ENCODE peak calls at places on chromosomes 4 and X, in ten cellular contexts. Q is heart right ventricle, D is testis, I is SJSA1, W is psoas muscle, T is small intestine, C is GM12878, J is fibroblast of lung, N is mammary epithelial cell, Y is suprapubic skin. S is an unnamed sample. For H3K4me1 and H3K27me3, the result is how much of the 10 kb centered on the place peaks cover.

GRCh38 chr4:8820178-8821102 is 51.2 kb downstream of the HMX1 start:
- DNase-seq in J (no peak), Q (no peak), N (no peak), I (peak), D (peak), W (no peak), C (no peak), T (no peak), Y (peak), S (no peak)

GRCh38 chr4:105627620-105628019 is 75.2 kb downstream of the ARHGEF38 start:
- DNase-seq in C (no peak), Q (no peak), D (no peak), J (no peak), T (no peak), N (no peak), W (no peak), I (no peak), Y (no peak), S (peak)

GRCh38 chr4:159414305-159414704 is 311.4 kb downstream of the RAPGEF2 start:
- DNase-seq in Q (peak), J (no peak), T (no peak), N (no peak), D (no peak), W (no peak), Y (no peak), C (no peak), I (no peak), S (no peak)

GRCh38 chr4:27154706-27155105 is 294.1 kb downstream of the STIM2 start:
- DNase-seq in Y (no peak), C (no peak), I (no peak), W (no peak), N (peak), T (peak), D (no peak), Q (no peak), J (peak), S (no peak)

GRCh38 chr4:112523008-112523440 is 7.0 kb upstream of the NEUROG2 start:
- DNase-seq in N (peak), W (no peak), D (peak), I (no peak), Q (no peak), T (no peak), C (no peak), J (peak), Y (no peak), S (peak)

GRCh38 chr4:153488719-153489384 is 22.7 kb downstream of the TMEM131L start:
- DNase-seq in T (no peak), W (peak), N (peak), J (no peak), Q (peak), I (no peak), D (no peak), Y (no peak), C (peak), S (no peak)

GRCh38 chr4:86972997-86973396 is 38.2 kb downstream of the AFF1 start:
- DNase-seq in J (peak), T (peak), N (peak), Y (no peak), D (no peak), I (no peak), W (peak), C (no peak), Q (peak), S (no peak)

GRCh38 chrX:129934461-129934860 is 28.5 kb downstream of the UTP14A start:
- DNase-seq in D (peak), Y (no peak), J (no peak), Q (no peak), C (no peak), W (no peak), N (no peak), T (no peak), I (no peak), S (no peak)

GRCh38 chr4:5753766-5754528 is 42.9 kb downstream of the EVC start:
- DNase-seq in J (peak), D (no peak), T (no peak), W (no peak), I (peak), Y (no peak), Q (no peak), C (no peak), N (peak), S (no peak)

GRCh38 chr4:88866862-88867550 is 169.4 kb upstream of the NAP1L5 start:
- DNase-seq in Y (no peak), D (no peak), J (no peak), Q (no peak), N (peak), C (no peak), I (no peak), W (no peak), T (no peak), S (no peak)

GRCh38 chr4:65416875-65417274 is 253.4 kb downstream of the EPHA5 start:
- DNase-seq in T (peak), W (no peak), N (no peak), D (no peak), C (no peak), J (no peak), Q (peak), I (no peak), Y (no peak), S (no peak)

GRCh38 chrX:154457491-154458115 is 478 bp upstream of the PLXNA3 start:
- DNase-seq in N (peak), I (no peak), W (no peak), T (peak), C (no peak), J (no peak), Y (no peak), D (peak), Q (peak), S (peak)

GRCh38 chr4:121989715-121990114 is 37.9 kb upstream of the TRPC3 start:
- DNase-seq in I (peak), T (peak), C (no peak), J (peak), N (no peak), D (no peak), Y (no peak), W (no peak), Q (no peak), S (no peak)

GRCh38 chr4:1448589-1449420 is 42.6 kb upstream of the NKX1-1 start:
- DNase-seq in W (no peak), T (no peak), I (no peak), Y (no peak), Q (no peak), J (no peak), C (no peak), N (no peak), D (no peak), S (no peak)

DNA sequence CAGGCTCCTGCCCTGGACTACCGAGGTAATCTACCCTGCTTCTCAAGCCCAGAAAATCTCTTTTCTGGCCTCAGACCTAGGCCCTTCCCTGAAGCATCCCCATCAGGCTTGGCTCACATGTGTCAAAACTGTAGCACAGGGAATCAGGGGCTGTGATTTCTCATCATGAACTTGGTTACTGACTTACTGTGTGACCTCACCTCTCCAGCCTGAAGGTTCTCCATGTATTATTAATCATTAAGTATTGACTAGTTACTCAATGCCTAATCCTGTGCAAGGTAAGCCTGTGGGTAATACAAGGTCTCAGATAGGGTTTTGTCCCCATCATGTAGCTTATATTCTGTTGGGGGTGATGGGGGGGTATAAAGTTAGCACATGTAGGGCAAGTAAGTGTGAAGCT is 6.8 kb downstream of the SRPX2 start:
- DNase-seq in I (no peak), D (no peak), C (no peak), Y (no peak), N (no peak), W (no peak), Q (no peak), T (peak), J (no peak), S (no peak)
- H3K4me1 ChIP-seq in I (under half), D (under half), C (under half), Y (under half), N (under half), W (under half), Q (under half), T (under half), J (under half), S (under half)

GRCh38 chrX:42597481-42597880 is 180.5 kb downstream of the PPP1R2C start:
- DNase-seq in T (no peak), Y (no peak), C (no peak), J (no peak), Q (no peak), I (no peak), N (no peak), D (no peak), W (no peak), S (peak)
- H3K4me3 ChIP-seq in T (no peak), Y (no peak), C (no peak), J (no peak), Q (no peak), I (no peak), N (no peak), D (no peak), W (no peak), S (no peak)

GRCh38 chr4:11869471-11869870 is 440.8 kb upstream of the HS3ST1 start:
- DNase-seq in C (no peak), I (no peak), D (no peak), T (no peak), W (no peak), Y (no peak), N (no peak), Q (no peak), J (no peak), S (no peak)
- H3K27me3 ChIP-seq in C (under half), I (under half), D (under half), T (under half), W (under half), Y (under half), N (under half), Q (under half), J (under half), S (under half)

GRCh38 chrX:53084863-53085262 is 2.7 kb downstream of the TSPYL2 start:
- DNase-seq in I (no peak), Q (no peak), W (no peak), Y (no peak), N (no peak), C (no peak), T (no peak), J (no peak), D (no peak), S (no peak)
- H3K4me1 ChIP-seq in I (under half), Q (under half), W (under half), Y (under half), N (under half), C (under half), T (under half), J (under half), D (under half), S (under half)

GRCh38 chrX:12956704-12957541 is 18.0 kb upstream of the TMSB4X start:
- DNase-seq in Y (no peak), W (no peak), C (peak), T (peak), J (peak), Q (peak), N (peak), D (no peak), I (no peak), S (no peak)
- H3K4me3 ChIP-seq in Y (no peak), W (no peak), C (peak), T (no peak), J (no peak), Q (no peak), N (no peak), D (no peak), I (no peak), S (no peak)

DNA sequence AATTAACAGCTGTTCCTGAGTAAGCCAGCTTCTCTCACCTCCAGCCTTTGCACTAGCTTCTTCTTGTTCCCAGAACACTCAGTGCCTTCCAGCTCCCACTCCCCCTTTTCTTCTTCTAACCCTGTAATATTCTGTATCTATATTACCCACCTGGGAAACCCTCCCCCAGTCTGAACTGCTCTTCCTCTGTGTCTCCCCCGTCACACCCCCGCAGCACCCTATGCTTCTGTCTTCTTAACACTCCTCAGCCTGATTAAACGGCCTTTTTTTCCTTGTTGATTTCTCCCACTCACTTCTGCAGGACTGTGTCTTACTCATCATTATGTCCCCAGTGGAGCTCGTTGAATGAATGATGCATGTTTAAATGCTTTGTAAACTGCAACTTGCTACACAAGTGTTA is 9.0 kb upstream of the LONRF3 start:
- DNase-seq in J (no peak), C (no peak), D (no peak), N (no peak), Y (no peak), I (no peak), Q (no peak), T (no peak), W (no peak), S (no peak)
- H3K27me3 ChIP-seq in J (under half), C (under half), D (under half), N (under half), Y (under half), I (under half), Q (under half), T (under half), W (under half), S (under half)

GRCh38 chr4:78560296-78560963 is 8.9 kb downstream of the ANXA3 start:
- DNase-seq in I (peak), Q (peak), J (peak), W (no peak), N (peak), D (no peak), Y (no peak), T (peak), C (no peak), S (no peak)

GRCh38 chr4:78561677-78562076 is 10.1 kb downstream of the ANXA3 start:
- DNase-seq in W (no peak), I (no peak), J (no peak), D (no peak), N (no peak), T (no peak), Y (no peak), Q (no peak), C (no peak), S (no peak)

GRCh38 chr4:78558421-78558820 is 6.9 kb downstream of the ANXA3 start:
- DNase-seq in Q (no peak), Y (no peak), D (no peak), J (peak), I (no peak), C (no peak), N (peak), W (no peak), T (no peak), S (no peak)

GRCh38 chr4:78556655-78557054 is 5.1 kb downstream of the ANXA3 start:
- DNase-seq in W (no peak), D (no peak), J (no peak), I (no peak), Q (no peak), Y (no peak), N (peak), C (no peak), T (no peak), S (no peak)

DNA sequence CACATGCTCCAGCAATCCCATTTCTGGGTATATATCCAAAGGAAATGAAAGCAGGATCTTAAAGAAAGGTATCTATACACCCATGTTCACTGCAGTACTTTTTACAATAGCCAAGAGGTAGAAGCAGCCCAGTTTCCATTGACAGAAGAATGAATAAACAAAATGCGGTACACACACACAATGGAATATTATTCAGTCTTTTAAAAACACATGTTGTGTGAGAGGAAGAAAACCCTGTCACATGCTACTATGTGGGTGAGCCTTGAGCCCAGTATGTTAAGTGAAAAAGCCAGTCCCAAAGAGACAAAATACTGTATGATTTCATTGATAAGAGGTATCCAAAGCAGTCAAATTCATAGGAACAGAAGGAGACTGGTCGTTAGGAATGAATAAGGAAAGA is 6.3 kb downstream of the ANXA3 start:
- DNase-seq in Y (no peak), I (no peak), Q (no peak), J (no peak), T (no peak), C (no peak), W (no peak), N (no peak), D (no peak), S (no peak)
- H3K4me1 ChIP-seq in Y (under half), I (half or more), Q (under half), J (under half), T (under half), C (under half), W (under half), N (half or more), D (under half), S (under half)

GRCh38 chr4:211033-211511 is 86.8 kb downstream of the ZNF718 start:
- DNase-seq in D (no peak), J (no peak), T (no peak), C (peak), W (no peak), I (no peak), Q (no peak), N (no peak), Y (no peak), S (no peak)

GRCh38 chr4:200936-201335 is 76.6 kb downstream of the ZNF718 start:
- DNase-seq in D (no peak), I (no peak), T (no peak), N (no peak), Q (no peak), Y (no peak), W (no peak), C (no peak), J (no peak), S (no peak)

GRCh38 chr4:205097-205756 is 80.9 kb downstream of the ZNF718 start:
- DNase-seq in C (no peak), Y (no peak), D (no peak), J (no peak), N (no peak), I (no peak), W (no peak), Q (no peak), T (no peak), S (no peak)

GRCh38 chr4:206054-206453 is 81.8 kb downstream of the ZNF718 start:
- DNase-seq in I (no peak), Y (no peak), C (no peak), J (no peak), Q (no peak), D (no peak), W (no peak), N (no peak), T (no peak), S (no peak)
- H3K4me3 ChIP-seq in I (no peak), Y (no peak), C (no peak), J (no peak), Q (no peak), D (no peak), W (no peak), N (no peak), T (no peak), S (no peak)

DNA sequence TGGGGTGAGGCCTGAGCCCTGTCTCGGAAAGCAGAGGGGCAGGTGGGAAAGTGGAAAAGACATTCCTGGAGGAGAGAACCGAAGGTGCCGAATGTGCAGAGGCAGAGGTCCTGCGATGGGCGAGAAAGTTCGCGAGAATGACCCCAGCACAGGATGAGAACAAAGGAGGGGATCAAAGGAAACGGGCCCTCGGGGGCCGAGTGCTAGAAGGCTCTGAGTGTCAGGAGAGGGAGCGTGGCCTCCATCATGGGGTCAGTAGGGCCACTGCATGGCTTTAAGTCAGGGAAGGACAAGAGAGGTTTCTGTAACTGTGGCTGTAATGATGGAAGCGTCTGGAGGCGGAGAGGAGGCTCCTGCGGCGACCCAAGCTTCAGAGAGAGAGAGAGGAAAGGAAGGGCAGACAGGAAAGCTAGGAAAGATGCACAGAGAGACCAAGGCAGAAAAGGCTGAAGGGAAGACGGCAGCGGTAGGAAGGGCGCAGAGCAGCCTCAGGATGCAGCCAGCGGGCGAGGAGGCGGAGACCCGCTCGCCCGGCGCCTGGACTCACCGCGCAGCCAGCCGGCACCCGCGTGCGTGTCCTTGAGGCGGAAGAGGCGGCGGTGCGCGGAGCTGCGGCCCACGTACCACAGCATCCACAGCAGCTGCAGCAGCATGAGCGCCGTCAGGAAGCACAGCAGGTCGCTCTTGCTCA is 669 bp downstream of the OTOP1 start:
- DNase-seq in Q (no peak), C (no peak), N (no peak), D (no peak), J (no peak), Y (no peak), I (no peak), T (no peak), W (no peak), S (no peak)
- H3K27me3 ChIP-seq in Q (half or more), C (under half), N (under half), D (under half), J (under half), Y (half or more), I (under half), T (under half), W (under half), S (under half)